ENCODE peak calls at places on chromosomes 13 and 19, in seven cellular contexts. T is H1, N is GM12878, V is K562, Y is HepG2, U is SK-N-SH, A is HCT116. P is an unnamed sample. For H3K9me3, the result is how much of the 10 kb centered on the place peaks cover.

GRCh38 chr13:42022796-42023493 is 25.5 kb upstream of the DGKH start:
- DNase-seq in U (no peak), Y (no peak), T (no peak), V (no peak), A (no peak), N (no peak), P (no peak)

GRCh38 chr19:19563348-19563848 is 25.3 kb downstream of the CILP2 start:
- DNase-seq in N (no peak), U (no peak), V (no peak), Y (no peak), A (no peak), T (no peak), P (no peak)

GRCh38 chr13:61078976-61079770 is 336.5 kb downstream of the PCDH20 start:
- DNase-seq in U (no peak), A (no peak), N (no peak), V (no peak), T (no peak), Y (no peak), P (no peak)

GRCh38 chr13:33345842-33346241 is 60.3 kb upstream of the STARD13 start:
- DNase-seq in N (no peak), V (no peak), T (no peak), A (no peak), Y (no peak), U (no peak), P (no peak)

GRCh38 chr19:18596752-18597157 is 8.2 kb downstream of the REX1BD start:
- DNase-seq in U (peak), T (no peak), Y (peak), V (peak), A (peak), N (no peak), P (no peak)

GRCh38 chr13:29849071-29849541 is 1.3 kb downstream of the UBL3 start:
- DNase-seq in V (no peak), N (no peak), A (no peak), Y (peak), T (no peak), U (peak), P (no peak)

GRCh38 chr13:62512194-62513141 is 1096.8 kb upstream of the PCDH20 start:
- DNase-seq in V (peak), T (no peak), Y (peak), N (peak), U (peak), A (peak), P (peak)

GRCh38 chr19:4386038-4386782 is 14.1 kb downstream of the SH3GL1 start:
- DNase-seq in Y (no peak), U (no peak), N (no peak), A (no peak), T (no peak), V (no peak), P (no peak)

GRCh38 chr19:36987091-36987490 is 71.0 kb downstream of the ZNF568 start:
- DNase-seq in V (no peak), N (no peak), Y (no peak), U (no peak), A (no peak), T (no peak), P (no peak)

GRCh38 chr19:47471733-47472457 is at the start of gene SLC8A2:
- DNase-seq in T (peak), U (peak), A (peak), N (no peak), Y (peak), V (peak), P (peak)

GRCh38 chr19:21210037-21210621 is 68.3 kb downstream of the ZNF431 start:
- DNase-seq in T (no peak), A (no peak), Y (peak), U (no peak), V (no peak), N (no peak), P (no peak)

GRCh38 chr13:39273953-39274352 is 235.7 kb downstream of the NHLRC3 start:
- DNase-seq in U (no peak), N (no peak), A (no peak), T (no peak), V (no peak), Y (no peak), P (no peak)

DNA sequence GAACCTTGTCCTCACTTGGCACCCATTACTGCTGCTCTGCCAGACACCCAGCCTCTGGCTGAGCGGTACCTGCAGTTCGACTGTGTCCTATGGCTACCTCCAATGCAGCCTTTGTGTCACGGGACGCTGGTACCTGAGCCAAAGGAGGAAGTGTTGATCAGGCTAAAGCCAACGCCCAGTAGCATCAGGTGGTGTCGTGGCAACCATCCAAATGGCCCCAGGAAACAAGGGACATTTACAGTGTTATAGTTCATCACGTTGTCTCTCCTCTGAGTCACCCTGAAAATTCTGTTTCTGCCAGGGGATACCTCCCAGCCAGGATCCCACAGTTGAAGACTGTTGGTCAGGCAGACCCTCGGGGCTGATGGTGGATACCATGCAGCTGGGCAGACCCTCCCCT is 10.1 kb downstream of the RHPN2 start:
- DNase-seq in A (peak), U (no peak), V (no peak), N (no peak), T (no peak), Y (no peak), P (no peak)
- H3K9me3 ChIP-seq in A (under half), U (under half), V (under half), N (under half), T (under half), Y (under half), P (under half)

GRCh38 chr13:109595466-109595865 is 190.9 kb downstream of the IRS2 start:
- DNase-seq in A (no peak), Y (no peak), V (no peak), N (no peak), T (no peak), U (no peak), P (no peak)
- TF ChIP-seq YY1 in A (no peak), Y (no peak), V (no peak), N (no peak), T (no peak), U (no peak), P (no peak)

GRCh38 chr13:31790992-31791391 is 51.7 kb downstream of the RXFP2 start:
- DNase-seq in Y (no peak), A (no peak), V (no peak), U (no peak), N (no peak), T (no peak), P (no peak)
- H3K9me3 ChIP-seq in Y (under half), A (under half), V (under half), U (under half), N (under half), T (under half), P (under half)

DNA sequence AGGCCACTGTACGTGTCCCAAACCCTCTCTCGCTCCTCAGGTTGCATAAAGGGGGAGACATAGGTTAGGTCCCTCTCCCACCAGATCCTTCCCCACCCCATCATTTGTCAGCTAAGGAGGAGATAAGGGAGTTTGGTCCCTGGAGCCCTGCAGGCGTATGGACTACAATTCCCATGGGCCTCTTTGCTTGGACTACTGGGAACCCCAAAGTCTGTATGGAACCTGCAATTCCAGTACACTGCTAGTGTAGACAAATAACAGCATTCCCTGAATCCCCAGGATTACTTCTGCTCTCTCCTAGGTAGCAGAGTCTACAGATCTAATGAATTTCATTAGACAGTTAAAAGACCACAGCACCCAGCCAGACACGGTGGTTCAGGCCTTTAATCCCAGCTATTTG is 16.0 kb upstream of the HSD17B14 start:
- DNase-seq in U (no peak), V (no peak), T (no peak), Y (no peak), N (no peak), A (no peak), P (no peak)
- TF ChIP-seq YY1 in U (no peak), V (no peak), T (no peak), Y (no peak), N (no peak), A (no peak), P (no peak)

DNA sequence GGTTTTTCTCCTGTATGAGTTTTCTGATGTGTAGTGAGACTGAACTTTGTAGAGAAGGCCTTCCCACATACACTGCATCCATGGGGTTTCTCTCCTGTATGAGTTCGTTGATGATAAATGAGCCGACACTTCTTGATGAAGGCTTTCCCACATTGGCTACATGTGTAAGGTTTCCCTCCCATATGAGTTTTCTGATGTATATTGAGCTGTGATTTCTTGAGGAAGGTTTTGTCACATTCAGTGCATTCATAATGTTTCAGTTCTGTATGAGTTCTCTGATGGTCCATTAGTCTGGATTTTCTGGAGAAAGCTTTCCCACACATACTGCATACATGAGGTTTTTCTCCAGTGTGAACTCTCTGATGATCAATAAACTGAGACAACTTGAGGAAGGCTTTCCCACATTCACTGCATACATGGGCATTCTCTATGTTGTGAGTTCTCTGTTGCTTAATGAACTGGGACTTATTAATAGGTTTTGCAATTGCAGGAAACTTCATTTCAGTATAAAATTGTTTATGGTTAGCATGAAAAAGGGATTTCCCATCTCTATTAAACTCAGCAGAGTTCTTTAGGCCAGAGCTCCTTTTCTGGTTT is 7.5 kb upstream of the ZNF350 start:
- DNase-seq in V (no peak), T (no peak), N (no peak), A (no peak), U (no peak), Y (no peak), P (no peak)
- H3K9me3 ChIP-seq in V (under half), T (half or more), N (under half), A (under half), U (under half), Y (half or more), P (half or more)

GRCh38 chr19:23822735-23823134 is 64.0 kb upstream of the ZNF681 start:
- DNase-seq in U (no peak), V (no peak), Y (no peak), A (no peak), N (no peak), T (no peak), P (no peak)

DNA sequence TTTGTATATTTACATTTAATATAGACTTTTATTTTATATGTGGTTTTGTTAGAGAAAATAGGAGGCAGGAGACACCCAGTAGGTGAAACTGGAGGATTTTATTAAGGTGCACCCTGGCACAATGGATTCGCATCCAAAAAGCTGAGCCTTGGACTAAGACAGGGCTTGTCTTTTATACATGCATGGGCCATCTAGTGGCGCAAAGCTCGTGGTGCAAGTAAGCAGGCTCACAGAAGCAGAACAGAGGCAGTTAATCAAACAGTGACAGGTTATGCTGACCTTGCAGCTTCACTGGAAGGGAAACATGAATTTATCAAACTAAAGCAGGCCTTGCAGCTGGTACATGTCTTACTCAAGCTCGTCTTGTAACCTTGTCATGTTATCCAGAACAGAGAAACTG is 58.8 kb upstream of the ZNF681 start:
- DNase-seq in U (peak), A (peak), V (peak), T (no peak), N (no peak), Y (peak), P (peak)
- TF ChIP-seq YY1 in U (no peak), A (no peak), V (no peak), T (no peak), N (no peak), Y (no peak), P (no peak)

DNA sequence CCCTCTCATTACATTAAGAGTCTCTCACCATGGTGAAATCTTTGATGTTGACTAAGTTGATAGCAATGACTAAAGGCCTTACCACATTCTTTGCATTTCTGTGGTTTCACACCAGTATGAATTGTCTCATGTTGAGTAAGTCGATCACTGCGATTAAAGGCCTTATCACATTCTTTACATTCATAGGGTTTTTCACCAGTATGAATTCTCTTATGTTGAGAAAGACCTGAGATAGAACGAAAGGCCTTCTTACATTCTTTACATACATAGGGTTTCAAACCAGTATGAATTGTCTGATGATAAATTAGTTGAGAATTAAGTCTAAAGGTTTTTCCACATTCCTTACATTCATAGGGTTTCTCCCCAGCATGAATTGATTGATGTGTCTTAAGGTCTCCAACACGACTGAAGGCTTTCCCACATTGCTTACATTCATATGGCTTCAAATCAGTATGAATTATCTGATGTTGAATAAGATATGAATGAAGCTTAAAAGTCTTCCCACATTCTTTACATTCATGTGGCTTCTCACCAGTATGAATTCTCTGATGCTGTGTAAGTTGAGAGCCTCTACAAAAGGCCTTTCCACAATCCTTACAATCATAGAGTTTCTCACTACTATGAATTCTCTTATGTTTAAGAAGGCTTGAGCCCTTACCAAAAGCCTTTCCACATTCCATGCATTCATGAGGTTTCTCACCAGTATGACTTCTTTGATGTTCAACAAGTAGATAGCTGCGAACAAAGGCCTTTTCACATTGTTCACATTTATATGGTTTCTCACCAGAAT is 45.6 kb downstream of the ZNF283 start:
- DNase-seq in N (no peak), A (peak), V (no peak), T (no peak), U (no peak), Y (no peak), P (no peak)
- H3K9me3 ChIP-seq in N (under half), A (under half), V (under half), T (half or more), U (under half), Y (half or more), P (half or more)

GRCh38 chr13:113794764-113795173 is 35.7 kb downstream of the TMEM255B start:
- DNase-seq in T (no peak), U (no peak), A (no peak), V (no peak), Y (no peak), N (no peak), P (no peak)

GRCh38 chr13:113796211-113796875 is 37.3 kb downstream of the TMEM255B start:
- DNase-seq in A (no peak), U (no peak), Y (no peak), N (no peak), T (no peak), V (no peak), P (no peak)

GRCh38 chr13:113798200-113798811 is 39.3 kb downstream of the TMEM255B start:
- DNase-seq in Y (no peak), T (no peak), A (no peak), V (no peak), U (no peak), N (no peak), P (no peak)

GRCh38 chr13:113794086-113794485 is 35.1 kb downstream of the TMEM255B start:
- DNase-seq in V (no peak), Y (no peak), T (no peak), U (no peak), A (no peak), N (no peak), P (no peak)

GRCh38 chr13:113796948-113797676 is 38.1 kb downstream of the TMEM255B start:
- DNase-seq in Y (no peak), V (no peak), N (no peak), T (no peak), A (no peak), U (no peak), P (no peak)
- TF ChIP-seq YY1 in Y (no peak), V (no peak), N (no peak), T (no peak), A (no peak), U (no peak), P (no peak)

GRCh38 chr19:57754091-57754673 is 7.6 kb downstream of the ZNF776 start:
- DNase-seq in T (no peak), V (no peak), A (no peak), N (no peak), Y (no peak), U (no peak), P (no peak)
- H3K9me3 ChIP-seq in T (under half), V (under half), A (under half), N (half or more), Y (under half), U (under half), P (under half)

DNA sequence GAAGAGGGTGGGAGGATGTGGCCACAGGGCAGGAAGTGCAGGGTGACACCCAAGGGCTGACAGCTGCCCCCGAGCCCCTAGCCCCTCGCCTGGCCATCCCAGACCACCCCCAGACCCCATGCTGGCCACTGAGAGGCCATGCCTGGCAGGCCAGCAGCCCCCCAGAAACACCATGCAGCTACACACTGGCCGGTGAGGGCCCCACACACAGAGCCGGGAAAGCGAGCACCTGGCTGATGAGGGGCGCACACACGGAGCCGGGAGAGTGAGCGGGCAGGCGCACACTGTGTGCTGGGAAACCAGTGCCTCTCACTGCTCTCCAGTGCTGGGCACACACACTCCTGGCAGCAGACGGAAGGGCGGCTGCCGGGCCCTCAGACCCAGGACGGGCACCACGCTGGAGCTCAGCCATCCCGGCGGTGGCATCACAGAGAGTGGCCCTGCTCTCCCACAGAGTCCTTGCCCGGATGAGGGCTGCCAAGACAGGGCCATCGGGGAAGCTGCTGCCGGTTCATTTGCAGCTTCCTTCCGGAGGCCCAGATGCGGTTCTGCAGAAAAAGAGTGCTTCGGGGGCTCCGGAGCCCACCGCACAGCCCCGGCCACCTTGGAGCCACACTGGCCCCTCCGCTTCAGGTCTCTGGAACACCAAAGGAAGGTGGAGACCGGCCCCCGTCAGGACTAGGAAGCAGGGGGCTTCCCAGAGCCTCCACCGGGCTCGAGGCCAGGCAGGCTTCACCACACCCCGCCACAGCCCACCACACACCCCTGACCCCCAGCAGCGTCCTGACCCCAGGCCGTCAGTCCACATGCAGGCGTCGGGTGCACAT is 76.4 kb downstream of the SPACA7 start:
- DNase-seq in Y (no peak), N (no peak), T (no peak), U (no peak), A (no peak), V (no peak), P (no peak)
- TF ChIP-seq YY1 in Y (no peak), N (no peak), T (no peak), U (no peak), A (no peak), V (no peak), P (no peak)